ENCODE peak calls at places on chromosome 3, in seven cellular contexts. P is cerebellar nuclear complex; Z is H54; H is GM04503; U is AG09309; N is activated CD4-positive, alpha-beta T cell treated with anti-CD3 and anti-CD28 coated beads, Interleukin-2, amount 50 U/mL, for 48 hours; E is naive B cell. Q is an unnamed sample.

GRCh38 chr3:58422756-58423324 is 10.8 kb downstream of the PDHB start:
- DNase-seq in P (no peak), Z (no peak), H (no peak), U (no peak), N (no peak), E (no peak), Q (peak; percentile 55)

GRCh38 chr3:150699068-150699635 is 4.6 kb downstream of the ERICH6 start:
- DNase-seq in P (no peak), Z (peak; percentile 51), H (no peak), U (no peak), N (no peak), E (no peak), Q (no peak)

GRCh38 chr3:26236991-26237682 is 385.4 kb upstream of the LRRC3B start:
- DNase-seq in P (no peak), Z (no peak), H (no peak), U (no peak), N (no peak), E (no peak), Q (no peak)

GRCh38 chr3:31958721-31959152 is 22.3 kb downstream of the OSBPL10 start:
- DNase-seq in P (no peak), Z (no peak), H (no peak), U (no peak), N (no peak), E (no peak), Q (no peak)

GRCh38 chr3:170806676-170807075 is 63.3 kb downstream of the RPL22L1 start:
- DNase-seq in P (no peak), Z (no peak), H (no peak), U (no peak), N (no peak), E (no peak), Q (no peak)

GRCh38 chr3:123870033-123870432 is 14.1 kb downstream of the MYLK start:
- DNase-seq in P (no peak), Z (peak; percentile 79), H (no peak), U (no peak), N (no peak), E (no peak), Q (no peak)

GRCh38 chr3:184040010-184040409 is 8.5 kb downstream of the HTR3D start:
- DNase-seq in P (no peak), Z (peak; percentile 66), H (no peak), U (peak; percentile 10), N (no peak), E (no peak), Q (no peak)

GRCh38 chr3:149463921-149464320 is 10.6 kb upstream of the TM4SF4 start:
- DNase-seq in P (no peak), Z (no peak), H (no peak), U (no peak), N (no peak), E (no peak), Q (no peak)

GRCh38 chr3:190912736-190913135 is 50.2 kb upstream of the GMNC start:
- DNase-seq in P (no peak), Z (no peak), H (no peak), U (no peak), N (no peak), E (no peak), Q (no peak)

GRCh38 chr3:101134331-101134730 is 141.1 kb upstream of the ABI3BP start:
- DNase-seq in P (no peak), Z (no peak), H (no peak), U (no peak), N (no peak), E (no peak), Q (no peak)

Q was measured in thyroid gland.